ENCODE peak calls at places on chromosomes 7 and 10, in nine cellular contexts. E, R, T, G, U, O, V, H and K are unnamed samples. For H3K4me1, the result is how much of the 10 kb centered on the place peaks cover.

GRCh38 chr10:78664929-78665525 is 403.7 kb upstream of the ZMIZ1 start:
- DNase-seq in E (no peak), R (no peak), T (peak), G (peak), U (peak), O (no peak), V (peak), H (no peak), K (peak)

GRCh38 chr10:44921061-44921460 is 9.9 kb downstream of the TMEM72 start:
- DNase-seq in E (no peak), R (peak), T (no peak), G (no peak), U (no peak), O (no peak), V (no peak), H (no peak), K (no peak)

GRCh38 chr10:101616415-101617101 is 28.4 kb downstream of the DPCD start:
- DNase-seq in E (no peak), R (no peak), T (no peak), G (no peak), U (no peak), O (no peak), V (no peak), H (no peak), K (no peak)

GRCh38 chr10:75788394-75789205 is 357.2 kb downstream of the LRMDA start:
- DNase-seq in E (no peak), R (no peak), T (peak), G (no peak), U (no peak), O (no peak), V (no peak), H (no peak), K (peak)

GRCh38 chr10:4678023-4678950 is 147.7 kb upstream of the AKR1E2 start:
- DNase-seq in E (no peak), R (no peak), T (peak), G (no peak), U (no peak), O (no peak), V (peak), H (no peak), K (peak)

GRCh38 chr7:22357311-22358175 is 589 bp upstream of the RAPGEF5 start:
- DNase-seq in E (no peak), R (no peak), T (peak), G (peak), U (peak), O (no peak), V (peak), H (no peak), K (peak)

GRCh38 chr7:102306916-102307677 is 20.4 kb downstream of the SH2B2 start:
- DNase-seq in E (no peak), R (peak), T (peak), G (no peak), U (no peak), O (peak), V (no peak), H (peak), K (peak)

GRCh38 chr10:13567030-13567429 is 19.7 kb upstream of the PRPF18 start:
- DNase-seq in E (no peak), R (no peak), T (no peak), G (peak), U (no peak), O (no peak), V (no peak), H (no peak), K (no peak)

GRCh38 chr10:48353246-48353645 is 46.8 kb downstream of the MAPK8 start:
- DNase-seq in E (no peak), R (no peak), T (no peak), G (no peak), U (no peak), O (no peak), V (no peak), H (no peak), K (no peak)

GRCh38 chr10:90905925-90906324 is 15.0 kb downstream of the ANKRD1 start:
- DNase-seq in E (no peak), R (no peak), T (no peak), G (no peak), U (no peak), O (no peak), V (no peak), H (no peak), K (no peak)

GRCh38 chr10:43125881-43126731 is 12.1 kb upstream of the CSGALNACT2 start:
- DNase-seq in E (no peak), R (no peak), T (no peak), G (no peak), U (no peak), O (no peak), V (no peak), H (peak), K (no peak)

GRCh38 chr7:36264123-36264916 is 111.3 kb downstream of the EEPD1 start:
- DNase-seq in E (no peak), R (no peak), T (no peak), G (peak), U (no peak), O (peak), V (no peak), H (no peak), K (no peak)

GRCh38 chr7:18167815-18168214 is 140.2 kb upstream of the PRPS1L1 start:
- DNase-seq in E (no peak), R (no peak), T (no peak), G (no peak), U (no peak), O (no peak), V (no peak), H (no peak), K (no peak)

GRCh38 chr7:158031820-158032424 is 555.7 kb downstream of the PTPRN2 start:
- DNase-seq in E (no peak), R (peak), T (no peak), G (no peak), U (no peak), O (no peak), V (no peak), H (no peak), K (no peak)

GRCh38 chr7:42685911-42686310 is 226.0 kb downstream of the C7orf25 start:
- DNase-seq in E (no peak), R (no peak), T (no peak), G (no peak), U (no peak), O (no peak), V (no peak), H (no peak), K (no peak)

GRCh38 chr7:70660154-70660818 is 471.7 kb upstream of the GALNT17 start:
- DNase-seq in E (peak), R (no peak), T (no peak), G (no peak), U (no peak), O (no peak), V (no peak), H (no peak), K (no peak)

GRCh38 chr7:5582532-5582935 is 158.9 kb upstream of the TNRC18 start:
- DNase-seq in E (no peak), R (no peak), T (no peak), G (peak), U (no peak), O (no peak), V (no peak), H (no peak), K (no peak)

GRCh38 chr10:85862771-85863170 is 503.8 kb downstream of the GRID1 start:
- DNase-seq in E (no peak), R (no peak), T (no peak), G (no peak), U (no peak), O (no peak), V (no peak), H (no peak), K (no peak)

GRCh38 chr7:115662676-115663075 is 367.9 kb downstream of the TFEC start:
- DNase-seq in E (no peak), R (no peak), T (no peak), G (peak), U (no peak), O (no peak), V (no peak), H (no peak), K (no peak)

GRCh38 chr7:31336202-31337035 is 4.1 kb downstream of the NEUROD6 start:
- DNase-seq in E (no peak), R (no peak), T (no peak), G (no peak), U (no peak), O (peak), V (no peak), H (no peak), K (no peak)

GRCh38 chr7:91005024-91005423 is 259.2 kb upstream of the FZD1 start:
- DNase-seq in E (no peak), R (no peak), T (no peak), G (no peak), U (no peak), O (no peak), V (no peak), H (no peak), K (no peak)

GRCh38 chr7:91720255-91720937 is 160.1 kb downstream of the MTERF1 start:
- DNase-seq in E (no peak), R (no peak), T (peak), G (no peak), U (no peak), O (no peak), V (peak), H (no peak), K (peak)

GRCh38 chr10:57624856-57625592 is 642.7 kb downstream of the IPMK start:
- DNase-seq in E (no peak), R (no peak), T (peak), G (no peak), U (no peak), O (no peak), V (peak), H (no peak), K (peak)

GRCh38 chr7:20141666-20142065 is 75.5 kb downstream of the MACC1 start:
- DNase-seq in E (no peak), R (no peak), T (peak), G (peak), U (no peak), O (no peak), V (no peak), H (no peak), K (no peak)
- H3K4me3 ChIP-seq in E (no peak), R (no peak), T (no peak), G (no peak), U (no peak), O (no peak), V (no peak), H (no peak), K (no peak)

DNA sequence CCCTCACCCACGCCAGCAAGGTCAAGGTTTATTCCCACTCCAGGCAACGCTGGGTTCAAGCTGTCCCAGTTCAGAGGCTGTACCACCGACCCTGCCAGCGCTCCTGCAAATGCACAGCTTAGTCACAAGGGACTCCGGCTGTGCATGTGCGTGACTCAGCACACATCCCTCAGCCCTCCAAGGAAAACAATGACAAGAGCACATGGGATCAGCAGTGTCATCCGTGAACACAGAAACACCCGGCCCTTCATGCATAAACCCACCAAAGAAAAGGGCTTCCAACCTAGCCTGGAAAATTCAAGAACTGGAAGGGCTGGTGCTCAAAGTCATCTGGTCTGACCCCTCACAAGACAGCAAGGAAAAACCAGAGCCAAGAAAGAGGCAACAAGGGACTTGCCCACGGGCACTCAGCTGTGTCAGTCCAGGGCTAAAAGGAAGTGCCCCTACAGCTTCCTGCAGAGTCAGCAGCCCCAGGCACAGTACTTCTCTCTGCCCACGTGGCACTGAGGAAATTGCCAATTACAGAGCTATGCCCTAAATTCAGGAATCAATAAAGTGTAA is 106.1 kb downstream of the KCNMA1 start:
- DNase-seq in E (no peak), R (peak), T (peak), G (peak), U (peak), O (peak), V (peak), H (no peak), K (peak)
- H3K4me1 ChIP-seq in E (under half), R (half or more), T (under half), G (under half), U (half or more), O (under half), V (under half), H (under half), K (half or more)

GRCh38 chr10:35268791-35269257 is 67.5 kb upstream of the CCNY start:
- DNase-seq in E (no peak), R (no peak), T (peak), G (peak), U (no peak), O (no peak), V (no peak), H (no peak), K (no peak)
- H3K4me3 ChIP-seq in E (no peak), R (no peak), T (no peak), G (no peak), U (no peak), O (no peak), V (no peak), H (no peak), K (no peak)

DNA sequence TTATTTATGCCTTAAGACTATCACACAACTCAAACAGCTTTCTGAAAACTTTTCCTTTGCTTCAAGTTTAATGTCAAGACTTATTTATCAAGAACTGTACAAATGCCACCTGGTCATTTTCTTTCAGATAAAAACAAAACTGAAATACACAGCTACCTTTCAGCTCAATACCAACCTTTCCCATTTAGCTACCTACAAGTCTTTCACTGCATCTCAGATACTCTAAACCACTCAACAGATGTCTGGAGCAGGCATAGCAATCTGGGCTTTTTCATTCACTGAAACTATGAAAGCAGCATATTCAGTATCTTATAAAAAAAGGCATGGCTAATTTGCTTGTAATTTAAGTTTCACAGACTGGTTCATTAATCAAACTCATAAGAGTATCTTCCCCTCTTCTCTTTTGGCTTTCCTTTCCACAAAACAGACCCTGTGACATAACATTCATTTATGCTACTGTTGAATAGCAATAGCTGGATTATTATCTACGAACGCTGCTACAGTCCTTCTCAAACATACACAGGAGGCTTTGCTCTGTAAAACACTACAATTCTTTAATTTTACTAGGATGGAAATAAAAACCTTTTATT is 8.2 kb downstream of the TRA2A start:
- DNase-seq in E (no peak), R (no peak), T (no peak), G (no peak), U (no peak), O (no peak), V (no peak), H (no peak), K (no peak)
- H3K4me1 ChIP-seq in E (half or more), R (half or more), T (under half), G (under half), U (under half), O (under half), V (under half), H (under half), K (under half)

DNA sequence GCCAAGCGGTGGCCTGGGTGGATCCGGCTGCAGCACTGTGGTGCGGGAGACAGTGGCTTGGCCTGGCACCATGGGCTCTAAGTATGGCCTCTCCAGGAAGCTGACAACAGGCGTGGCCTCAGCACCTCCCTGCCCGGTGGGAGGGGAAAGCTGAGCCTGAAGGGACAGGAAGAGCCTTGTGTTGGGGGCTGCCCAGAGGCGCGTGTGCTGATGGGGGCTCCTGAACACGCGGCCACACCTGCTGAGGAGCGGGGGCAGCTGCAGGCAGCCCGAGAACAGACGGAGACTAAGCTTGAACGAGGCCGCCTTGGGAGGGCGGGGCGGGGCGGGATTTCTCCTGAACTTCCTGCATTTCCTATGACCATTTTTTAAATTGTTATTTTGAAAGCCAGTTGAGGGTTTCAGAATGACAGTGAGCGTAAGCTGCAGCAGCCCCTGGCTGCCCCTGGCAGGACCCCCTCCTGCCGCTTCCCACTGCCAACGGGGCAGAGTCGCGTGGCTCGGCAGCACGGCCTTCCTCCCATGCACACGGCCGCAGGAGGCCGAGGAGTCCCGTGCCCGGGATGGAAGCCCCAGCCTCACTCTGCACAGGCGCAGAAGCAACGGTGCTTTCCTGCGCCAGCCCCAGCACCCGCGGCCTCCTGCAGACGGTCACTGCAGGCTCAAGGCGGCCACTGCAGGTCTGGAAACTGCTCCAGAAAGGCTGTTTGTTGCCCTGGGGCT is 43.2 kb downstream of the DPYSL4 start:
- DNase-seq in E (peak), R (no peak), T (peak), G (peak), U (no peak), O (peak), V (no peak), H (no peak), K (no peak)
- H3K4me3 ChIP-seq in E (no peak), R (peak), T (no peak), G (no peak), U (no peak), O (no peak), V (peak), H (no peak), K (no peak)

GRCh38 chr7:131108212-131108980 is 219.3 kb upstream of the MKLN1 start:
- DNase-seq in E (peak), R (no peak), T (peak), G (no peak), U (no peak), O (no peak), V (peak), H (peak), K (peak)
- H3K4me1 ChIP-seq in E (under half), R (under half), T (under half), G (under half), U (under half), O (under half), V (half or more), H (under half), K (under half)

GRCh38 chr10:123393170-123393569 is 239.0 kb downstream of the BUB3 start:
- DNase-seq in E (no peak), R (no peak), T (no peak), G (no peak), U (no peak), O (no peak), V (no peak), H (no peak), K (no peak)

GRCh38 chr10:123390874-123391273 is 236.7 kb downstream of the BUB3 start:
- DNase-seq in E (no peak), R (no peak), T (no peak), G (no peak), U (no peak), O (no peak), V (no peak), H (no peak), K (no peak)

GRCh38 chr10:123392182-123392930 is 238.2 kb downstream of the BUB3 start:
- DNase-seq in E (no peak), R (no peak), T (no peak), G (no peak), U (no peak), O (no peak), V (no peak), H (no peak), K (no peak)

GRCh38 chr10:123390332-123390731 is 236.1 kb downstream of the BUB3 start:
- DNase-seq in E (no peak), R (no peak), T (no peak), G (no peak), U (no peak), O (no peak), V (no peak), H (no peak), K (no peak)

DNA sequence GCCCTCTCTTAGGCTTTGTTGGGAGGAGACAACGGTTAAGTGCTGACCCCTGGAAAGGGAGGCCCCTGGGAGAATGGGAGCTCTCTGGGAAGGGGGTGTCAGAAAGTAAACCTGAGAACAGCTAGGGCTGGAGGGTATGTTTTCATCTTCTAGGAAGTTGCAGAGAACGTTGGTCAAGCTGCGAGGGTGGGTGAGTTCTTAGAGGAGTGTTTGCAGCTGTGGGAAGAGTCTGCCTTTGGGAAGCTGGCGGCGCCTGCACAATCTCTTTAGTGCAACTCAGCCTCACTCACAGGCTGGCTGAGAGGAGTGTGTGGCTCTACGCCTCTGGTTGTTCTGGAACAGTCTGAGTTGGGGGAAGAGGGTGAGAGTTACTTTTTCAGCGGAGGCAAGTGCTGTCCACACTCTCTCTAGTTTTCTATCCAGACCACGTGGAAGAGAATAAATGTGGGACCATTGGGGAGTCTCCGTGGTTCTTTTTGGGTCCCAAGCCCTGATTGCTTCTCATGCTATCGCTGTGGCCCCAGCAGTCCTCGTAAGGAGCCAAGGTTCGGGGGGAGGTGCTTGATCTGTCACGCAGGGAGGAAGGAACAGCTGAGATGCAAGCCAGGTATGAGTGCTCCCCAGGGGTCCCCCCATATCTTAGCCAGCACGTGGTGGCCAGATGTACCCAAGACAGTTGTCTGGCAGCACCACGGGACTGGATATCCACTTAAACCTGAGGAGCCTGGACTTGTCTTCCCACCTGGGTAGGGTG is 237.2 kb downstream of the BUB3 start:
- DNase-seq in E (no peak), R (no peak), T (no peak), G (no peak), U (no peak), O (no peak), V (no peak), H (no peak), K (no peak)
- H3K4me3 ChIP-seq in E (no peak), R (no peak), T (no peak), G (peak), U (no peak), O (no peak), V (no peak), H (no peak), K (no peak)

GRCh38 chr10:7794627-7795026 is 6.7 kb downstream of the ATP5F1C start:
- DNase-seq in E (no peak), R (no peak), T (no peak), G (no peak), U (no peak), O (no peak), V (no peak), H (no peak), K (no peak)

GRCh38 chr10:7792541-7792940 is 4.6 kb downstream of the ATP5F1C start:
- DNase-seq in E (no peak), R (no peak), T (peak), G (no peak), U (no peak), O (no peak), V (peak), H (no peak), K (peak)

GRCh38 chr10:7797582-7797981 is 9.6 kb downstream of the ATP5F1C start:
- DNase-seq in E (no peak), R (no peak), T (peak), G (peak), U (peak), O (peak), V (peak), H (no peak), K (peak)

GRCh38 chr10:7795605-7796004 is 7.6 kb downstream of the ATP5F1C start:
- DNase-seq in E (no peak), R (no peak), T (peak), G (peak), U (no peak), O (no peak), V (no peak), H (no peak), K (no peak)
- H3K4me1 ChIP-seq in E (under half), R (under half), T (under half), G (under half), U (under half), O (under half), V (under half), H (under half), K (under half)